ENCODE peak calls at places on chromosomes 12 and 14, in seven cellular contexts. F, G, K, A, V, N and E are unnamed samples.

GRCh38 chr12:119593578-119594398 is at the start of gene TMEM233:
- DNase-seq in F (no peak), G (no peak), K (no peak), A (peak; percentile 67), V (peak; percentile 83), N (no peak), E (peak; percentile 72)

GRCh38 chr14:32211068-32211404 is 8.0 kb upstream of the RNU6-8 start:
- DNase-seq in F (peak; percentile 62), G (no peak), K (no peak), A (no peak), V (no peak), N (no peak), E (no peak)

GRCh38 chr12:45745861-45746277 is 16.4 kb downstream of the ARID2 start:
- DNase-seq in F (no peak), G (peak; percentile 45), K (peak; percentile 61), A (peak; percentile 39), V (no peak), N (peak; percentile 29), E (peak; percentile 26)

GRCh38 chr14:93050761-93051160 is 65.0 kb downstream of the ITPK1 start:
- DNase-seq in F (no peak), G (no peak), K (no peak), A (no peak), V (no peak), N (no peak), E (no peak)

GRCh38 chr12:1500095-1500801 is 94.1 kb downstream of the FBXL14 start:
- DNase-seq in F (no peak), G (peak; percentile 49), K (peak; percentile 87), A (no peak), V (no peak), N (no peak), E (no peak)

GRCh38 chr12:116498471-116498870 is 60.7 kb upstream of the MAP1LC3B2 start:
- DNase-seq in F (no peak), G (peak; percentile 72), K (peak; percentile 79), A (no peak), V (no peak), N (no peak), E (no peak)

GRCh38 chr14:64926398-64926995 is 12.2 kb downstream of the CHURC1 start:
- DNase-seq in F (no peak), G (no peak), K (no peak), A (no peak), V (no peak), N (no peak), E (no peak)

GRCh38 chr12:99381992-99382391 is 265.6 kb upstream of the GARIN6 start:
- DNase-seq in F (no peak), G (peak; percentile 25), K (peak; percentile 1), A (no peak), V (no peak), N (no peak), E (no peak)

GRCh38 chr12:122917508-122918227 is 21.7 kb upstream of the VPS37B start:
- DNase-seq in F (no peak), G (peak; percentile 93), K (peak; percentile 66), A (no peak), V (no peak), N (no peak), E (no peak)

GRCh38 chr12:2094597-2094996 is 41.8 kb downstream of the CACNA1C start:
- DNase-seq in F (no peak), G (no peak), K (peak; percentile 71), A (no peak), V (no peak), N (peak; percentile 4), E (no peak)

GRCh38 chr12:21248679-21249078 is 86.0 kb downstream of the SLCO1A2 start:
- DNase-seq in F (no peak), G (peak; percentile 39), K (peak; percentile 42), A (peak; percentile 1), V (no peak), N (peak; percentile 6), E (peak; percentile 50)

GRCh38 chr14:39628087-39628486 is 195.9 kb upstream of the FBXO33 start:
- DNase-seq in F (no peak), G (no peak), K (no peak), A (no peak), V (no peak), N (no peak), E (no peak)

GRCh38 chr12:50662121-50662480 is 101.8 kb upstream of the ATF1 start:
- DNase-seq in F (no peak), G (no peak), K (no peak), A (no peak), V (no peak), N (no peak), E (no peak)

GRCh38 chr14:23093993-23094665 is 807 bp downstream of the ACIN1 start:
- DNase-seq in F (no peak), G (no peak), K (peak; percentile 30), A (peak; percentile 83), V (no peak), N (peak; percentile 15), E (peak; percentile 96)

GRCh38 chr12:68623984-68624383 is 13.3 kb downstream of the RAP1B start:
- DNase-seq in F (no peak), G (peak; percentile 32), K (peak; percentile 82), A (no peak), V (no peak), N (no peak), E (no peak)

GRCh38 chr14:67557118-67557517 is 24.0 kb downstream of the PLEKHH1 start:
- DNase-seq in F (no peak), G (no peak), K (no peak), A (no peak), V (no peak), N (no peak), E (peak; percentile 31)

GRCh38 chr14:100056431-100056830 is 8.8 kb upstream of the EVL start:
- DNase-seq in F (no peak), G (no peak), K (no peak), A (no peak), V (no peak), N (no peak), E (no peak)

GRCh38 chr12:43883748-43884147 is 47.9 kb downstream of the TMEM117 start:
- DNase-seq in F (no peak), G (no peak), K (peak; percentile 10), A (no peak), V (no peak), N (no peak), E (no peak)

GRCh38 chr12:121534495-121535148 is 46.2 kb downstream of the KDM2B start:
- DNase-seq in F (no peak), G (no peak), K (no peak), A (no peak), V (peak; percentile 16), N (peak; percentile 18), E (peak; percentile 73)

GRCh38 chr12:51428256-51428655 is 3.6 kb downstream of the SLC4A8 start:
- DNase-seq in F (no peak), G (no peak), K (no peak), A (no peak), V (no peak), N (no peak), E (no peak)

GRCh38 chr12:3285570-3285969 is 205.4 kb upstream of the PRMT8 start:
- DNase-seq in F (no peak), G (no peak), K (no peak), A (no peak), V (no peak), N (no peak), E (no peak)
- TF ChIP-seq EZH2phosphoT487 in F (no peak), G (no peak), K (no peak), A (no peak), V (no peak), N (no peak), E (no peak)

GRCh38 chr12:75814856-75815754 is 216.5 kb downstream of the PHLDA1 start:
- DNase-seq in F (no peak), G (peak; percentile 71), K (peak; percentile 96), A (peak; percentile 40), V (no peak), N (peak; percentile 65), E (no peak)
- TF ChIP-seq EZH2phosphoT487 in F (no peak), G (no peak), K (no peak), A (no peak), V (no peak), N (no peak), E (no peak)

DNA sequence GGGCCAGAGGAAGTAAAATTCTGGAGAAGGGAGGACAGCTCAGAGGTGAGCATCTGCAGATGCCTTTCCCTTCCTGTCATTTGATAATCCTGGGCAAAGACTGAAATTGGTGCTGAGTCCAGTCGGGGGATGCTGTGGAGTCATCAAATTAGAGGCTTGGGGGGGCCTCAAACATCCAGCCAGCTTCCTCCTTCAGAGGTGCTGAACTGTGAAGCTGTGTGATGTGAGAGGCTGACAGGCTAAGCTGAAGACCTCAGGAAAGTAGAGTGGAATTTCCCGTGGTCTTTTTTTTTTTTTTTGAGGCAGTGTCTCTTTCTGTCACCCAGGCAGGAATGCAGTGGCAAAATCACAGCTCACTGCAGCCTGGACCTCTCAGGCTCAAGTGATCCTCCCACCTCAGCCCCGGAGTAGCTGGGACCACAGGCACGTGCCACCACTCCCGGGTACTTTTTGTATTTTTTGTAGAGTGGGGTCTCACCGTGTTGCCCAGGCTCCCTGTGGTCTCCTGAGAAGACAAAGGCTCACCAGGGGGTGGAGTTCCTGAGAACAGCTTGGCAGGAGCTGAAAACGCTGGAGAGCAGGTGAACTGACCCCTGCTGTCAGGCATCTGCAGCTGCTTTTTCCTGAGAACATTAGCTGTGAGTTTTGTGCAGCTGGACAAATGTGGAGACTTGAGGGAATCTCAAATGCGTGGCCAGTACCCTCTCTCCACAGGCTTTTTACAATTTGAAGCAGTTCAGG is 6.1 kb upstream of the TCL1B start:
- DNase-seq in F (peak; percentile 13), G (no peak), K (no peak), A (no peak), V (peak; percentile 58), N (peak; percentile 58), E (peak; percentile 58)
- TF ChIP-seq EZH2phosphoT487 in F (no peak), G (no peak), K (no peak), A (no peak), V (no peak), N (no peak), E (no peak)

GRCh38 chr14:95213774-95214173 is 56.4 kb upstream of the DICER1 start:
- DNase-seq in F (no peak), G (no peak), K (no peak), A (no peak), V (no peak), N (no peak), E (no peak)
- TF ChIP-seq EZH2phosphoT487 in F (no peak), G (no peak), K (no peak), A (no peak), V (no peak), N (no peak), E (no peak)

GRCh38 chr14:104786091-104786586 is 9.4 kb downstream of the AKT1 start:
- DNase-seq in F (no peak), G (no peak), K (no peak), A (no peak), V (no peak), N (no peak), E (no peak)

GRCh38 chr14:104783484-104784217 is 11.9 kb downstream of the AKT1 start:
- DNase-seq in F (no peak), G (no peak), K (no peak), A (no peak), V (no peak), N (no peak), E (no peak)

GRCh38 chr14:104784218-104784568 is 11.4 kb downstream of the AKT1 start:
- DNase-seq in F (no peak), G (no peak), K (no peak), A (no peak), V (no peak), N (no peak), E (no peak)

GRCh38 chr14:104785708-104786080 is 9.9 kb downstream of the AKT1 start:
- DNase-seq in F (no peak), G (no peak), K (no peak), A (no peak), V (no peak), N (no peak), E (no peak)

GRCh38 chr14:104784846-104785707 is 10.5 kb downstream of the AKT1 start:
- DNase-seq in F (no peak), G (no peak), K (no peak), A (no peak), V (no peak), N (no peak), E (no peak)
- TF ChIP-seq EZH2phosphoT487 in F (no peak), G (no peak), K (no peak), A (no peak), V (no peak), N (no peak), E (no peak)